ENCODE peak calls at places on chromosomes 1 and 21, in eight cellular contexts. E, M, X, K, U, R, P and C are unnamed samples.

GRCh38 chr1:81230983-81231728 is 569.6 kb upstream of the ADGRL2 start:
- DNase-seq in U (no peak), K (no peak), X (no peak), R (no peak), E (no peak), P (no peak), M (no peak), C (no peak)

GRCh38 chr1:45359882-45360513 is 19.8 kb upstream of the MUTYH start:
- DNase-seq in X (peak), U (peak), K (no peak), R (peak), M (peak), E (peak), P (peak), C (no peak)

GRCh38 chr1:12629521-12629956 is 11.5 kb upstream of the DHRS3 start:
- DNase-seq in U (no peak), P (no peak), R (no peak), K (no peak), E (no peak), M (no peak), X (no peak), C (no peak)

GRCh38 chr1:26542781-26543443 is 13.4 kb downstream of the RPS6KA1 start:
- DNase-seq in U (no peak), E (no peak), M (no peak), X (no peak), P (no peak), R (no peak), K (no peak), C (no peak)

GRCh38 chr1:175543447-175543846 is 199.9 kb downstream of the TNR start:
- DNase-seq in E (no peak), P (no peak), R (no peak), X (no peak), K (no peak), M (no peak), U (no peak), C (no peak)

GRCh38 chr1:103447471-103447870 is 78.0 kb upstream of the RNPC3 start:
- DNase-seq in X (no peak), M (no peak), P (no peak), U (no peak), R (peak), K (no peak), E (no peak), C (no peak)

GRCh38 chr21:38917045-38917774 is 111.5 kb downstream of the ETS2 start:
- DNase-seq in R (no peak), M (no peak), P (no peak), K (no peak), U (no peak), E (no peak), X (peak), C (no peak)

GRCh38 chr1:203537806-203538464 is 44.0 kb downstream of the OPTC start:
- DNase-seq in M (no peak), U (no peak), K (peak), R (peak), X (peak), P (no peak), E (peak), C (no peak)

GRCh38 chr1:203046984-203047630 is 20.8 kb downstream of the PPFIA4 start:
- DNase-seq in K (no peak), P (no peak), U (no peak), M (peak), X (peak), E (no peak), R (peak), C (no peak)